ENCODE peak calls at places on chromosomes 5 and 9, in ten cellular contexts. C is heart left ventricle, H is stomach, Z is GM12865, P is neural crest cell, D is PC-3, I is upper lobe of right lung, E is pancreas, S is A549, V is GM10248. A is an unnamed sample.

GRCh38 chr9:113219972-113220371 is 1.1 kb downstream of the FKBP15 start:
- DNase-seq in P (no peak), I (no peak), E (no peak), C (no peak), S (no peak), H (no peak), V (peak; percentile 58), D (no peak), Z (peak; percentile 89), A (peak; percentile 43)

GRCh38 chr9:90966475-90967150 is 165.0 kb downstream of the SYK start:
- DNase-seq in I (no peak), D (peak; percentile 42), E (no peak), Z (no peak), P (no peak), C (no peak), S (no peak), V (no peak), H (no peak), A (no peak)

GRCh38 chr5:175885813-175886212 is 14.4 kb downstream of the CPLX2 start:
- DNase-seq in I (no peak), C (no peak), P (no peak), H (peak; percentile 46), E (no peak), D (peak; percentile 7), V (no peak), Z (no peak), S (no peak), A (no peak)

GRCh38 chr5:68709229-68709628 is 384.6 kb upstream of the SLC30A5 start:
- DNase-seq in V (no peak), H (no peak), D (no peak), C (no peak), P (no peak), S (no peak), I (no peak), E (no peak), Z (no peak), A (no peak)

GRCh38 chr5:171630047-171630669 is 155.5 kb upstream of the SMIM23 start:
- DNase-seq in Z (no peak), P (peak; percentile 63), D (peak; percentile 68), E (peak; percentile 37), H (peak; percentile 34), I (peak; percentile 74), C (peak; percentile 83), V (no peak), S (peak; percentile 71), A (no peak)

GRCh38 chr5:38672059-38672791 is 115.8 kb upstream of the LIFR start:
- DNase-seq in P (no peak), H (no peak), E (no peak), C (no peak), I (no peak), V (no peak), Z (no peak), D (peak; percentile 89), S (peak; percentile 85), A (no peak)

GRCh38 chr5:52947208-52947607 is 41.9 kb upstream of the ITGA2 start:
- DNase-seq in E (no peak), I (no peak), V (no peak), H (no peak), D (no peak), Z (no peak), C (no peak), P (no peak), S (no peak), A (no peak)

GRCh38 chr5:141363952-141364660 is at the start of gene PCDHGA5:
- DNase-seq in V (no peak), H (no peak), P (no peak), D (peak; percentile 45), I (no peak), S (peak; percentile 46), C (no peak), Z (no peak), E (no peak), A (no peak)

GRCh38 chr9:85501474-85501873 is 240.3 kb downstream of the AGTPBP1 start:
- DNase-seq in D (no peak), E (no peak), S (no peak), H (no peak), P (no peak), C (no peak), V (no peak), I (no peak), Z (no peak), A (no peak)

GRCh38 chr9:77543131-77543822 is 104.8 kb downstream of the GNA14 start:
- DNase-seq in E (no peak), I (no peak), C (no peak), V (no peak), P (no peak), S (no peak), H (no peak), D (no peak), Z (no peak), A (no peak)

GRCh38 chr5:84372066-84372700 is 12.5 kb downstream of the EDIL3 start:
- DNase-seq in V (no peak), E (no peak), D (no peak), S (no peak), P (no peak), C (no peak), Z (no peak), I (no peak), H (no peak), A (no peak)

GRCh38 chr9:117340422-117340821 is 74.4 kb downstream of the ASTN2 start:
- DNase-seq in P (no peak), I (no peak), E (no peak), S (no peak), D (no peak), Z (no peak), C (no peak), V (no peak), H (no peak), A (no peak)

GRCh38 chr5:151047814-151048425 is 27.5 kb downstream of the GPX3 start:
- DNase-seq in I (no peak), P (no peak), V (peak; percentile 43), D (peak; percentile 22), S (peak; percentile 28), H (no peak), Z (peak; percentile 33), C (peak; percentile 57), E (no peak), A (peak; percentile 41)

GRCh38 chr5:42675602-42676001 is 81.0 kb upstream of the CCDC152 start:
- DNase-seq in V (no peak), Z (no peak), P (no peak), I (no peak), S (no peak), C (no peak), D (no peak), E (no peak), H (no peak), A (no peak)

GRCh38 chr9:37329576-37329975 is 92.9 kb upstream of the GRHPR start:
- DNase-seq in D (peak; percentile 32), H (no peak), E (no peak), I (no peak), P (no peak), V (no peak), Z (peak; percentile 75), C (no peak), S (peak; percentile 68), A (peak; percentile 19)
- TF ChIP-seq CTCF in D (peak; percentile 50), H (no peak), E (no peak), I (no peak), P (peak; percentile 52), V (peak; percentile 65), Z (peak; percentile 59), C (no peak), S (peak; percentile 75), A (peak; percentile 43)

GRCh38 chr5:140174014-140174413 is 974 bp upstream of the CYSTM1 start:
- DNase-seq in C (no peak), I (no peak), H (no peak), E (no peak), Z (no peak), S (no peak), V (no peak), D (no peak), P (no peak), A (no peak)

GRCh38 chr5:140174472-140175366 is at the start of gene CYSTM1:
- DNase-seq in C (peak; percentile 98), S (peak; percentile 98), I (peak; percentile 98), P (peak; percentile 90), D (peak; percentile 97), H (peak; percentile 99), Z (peak; percentile 98), E (peak; percentile 99), V (peak; percentile 97), A (peak; percentile 96)

GRCh38 chr5:140178082-140178410 is 3.1 kb downstream of the CYSTM1 start:
- DNase-seq in P (no peak), I (no peak), Z (no peak), E (no peak), H (peak; percentile 56), D (no peak), V (no peak), C (no peak), S (no peak), A (no peak)

GRCh38 chr5:140176028-140176382 is 1.0 kb downstream of the CYSTM1 start:
- DNase-seq in E (no peak), H (no peak), V (no peak), I (no peak), Z (no peak), C (no peak), P (no peak), D (no peak), S (no peak), A (no peak)

GRCh38 chr5:140175367-140176027 is 509 bp downstream of the CYSTM1 start:
- DNase-seq in E (peak; percentile 82), H (peak; percentile 74), P (peak; percentile 59), S (peak; percentile 63), D (peak; percentile 56), C (peak; percentile 92), I (peak; percentile 91), Z (peak; percentile 68), V (peak; percentile 68), A (peak; percentile 73)
- TF ChIP-seq CTCF in E (no peak), H (no peak), P (peak; percentile 29), S (no peak), D (no peak), C (no peak), I (peak; percentile 41), Z (peak; percentile 24), V (peak; percentile 13), A (no peak)

DNA sequence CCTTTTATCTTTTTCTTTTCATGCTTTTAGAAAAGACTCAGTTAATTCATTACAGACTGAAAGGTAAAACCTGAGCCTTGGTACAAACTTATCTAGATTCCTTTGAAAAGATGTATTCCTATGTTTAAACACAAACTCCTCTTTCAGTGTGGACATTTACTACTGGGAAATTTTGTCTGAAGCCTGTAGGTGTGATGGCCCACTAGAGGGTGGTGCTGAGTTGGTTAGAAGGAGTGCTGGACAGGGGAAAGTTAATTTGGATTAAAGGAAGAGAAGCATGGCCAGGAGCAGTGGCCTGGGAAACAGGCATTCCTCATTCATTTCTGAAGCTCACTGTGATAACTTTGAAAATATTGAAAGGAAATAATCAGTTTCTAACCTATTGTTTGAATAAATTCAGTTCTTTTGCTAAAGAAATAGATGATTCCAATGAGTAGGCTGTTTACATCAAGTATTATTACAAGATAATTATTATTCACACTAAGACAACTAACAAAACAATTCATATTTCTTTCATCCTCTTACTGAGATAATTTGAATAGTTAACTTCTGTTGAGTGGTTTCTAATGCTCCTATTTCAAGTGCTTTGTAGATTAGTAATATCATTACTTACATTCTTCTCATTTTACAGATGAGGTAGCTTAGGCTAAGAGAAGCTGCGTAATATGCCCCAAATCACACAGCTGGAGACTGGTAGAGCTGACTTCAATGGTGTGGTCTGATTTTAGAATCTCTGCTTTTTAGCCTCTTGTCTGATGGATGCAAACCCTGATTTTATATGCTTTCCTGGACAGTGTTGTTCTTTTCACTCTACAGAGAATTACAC is 150.9 kb downstream of the ADGRV1 start:
- DNase-seq in P (peak; percentile 37), S (peak; percentile 53), H (peak; percentile 30), Z (peak; percentile 53), C (no peak), V (peak; percentile 35), I (no peak), D (peak; percentile 77), E (no peak), A (peak; percentile 34)
- TF ChIP-seq CTCF in P (peak; percentile 73), S (peak; percentile 64), H (no peak), Z (peak; percentile 73), C (peak; percentile 29), V (peak; percentile 65), I (peak; percentile 58), D (peak; percentile 97), E (peak; percentile 35), A (peak; percentile 44)

GRCh38 chr5:132490484-132491367 is at the start of gene IRF1:
- DNase-seq in V (peak; percentile 98), C (peak; percentile 98), P (peak; percentile 84), H (peak; percentile 97), Z (peak; percentile 98), S (peak; percentile 95), D (peak; percentile 92), E (peak; percentile 97), I (peak; percentile 98), A (peak; percentile 99)
- TF ChIP-seq CTCF in V (peak; percentile 6), C (no peak), P (no peak), H (no peak), Z (no peak), S (no peak), D (no peak), E (no peak), I (peak; percentile 8), A (no peak)

A was measured in GM20000.